ENCODE peak calls at places on chromosomes 16 and 17, in ten cellular contexts. K is activated CD8-positive, alpha-beta T cell treated with anti-CD3 and anti-CD28 coated beads for 36 hours; H is AG09319; C is foreskin fibroblast; O is upper lobe of right lung; T is PC-3; D is GM12878; J is dorsolateral prefrontal cortex; Y is mucosa of descending colon; M is progenitor cell of endocrine pancreas. W is an unnamed sample.

GRCh38 chr17:69236464-69236863 is 7.8 kb upstream of the ABCA10 start:
- DNase-seq in Y (no peak), O (no peak), K (no peak), D (no peak), J (no peak), T (no peak), M (no peak), C (no peak), H (no peak), W (no peak)

GRCh38 chr17:49879505-49879904 is 31.6 kb upstream of the TAC4 start:
- DNase-seq in O (no peak), D (no peak), T (no peak), J (no peak), M (no peak), H (no peak), K (no peak), C (no peak), Y (no peak), W (no peak)

GRCh38 chr16:68972720-68973119 is 129.4 kb downstream of the TANGO6 start:
- DNase-seq in K (no peak), T (peak), D (no peak), Y (peak), C (peak), H (no peak), M (no peak), O (no peak), J (no peak), W (no peak)

GRCh38 chr17:38893612-38894011 is 23.8 kb downstream of the LASP1 start:
- DNase-seq in K (peak), C (peak), J (peak), D (no peak), Y (peak), H (no peak), O (peak), T (no peak), M (no peak), W (no peak)

GRCh38 chr17:73770115-73770848 is 126.0 kb upstream of the SDK2 start:
- DNase-seq in C (peak), J (peak), K (no peak), D (no peak), H (peak), O (peak), T (peak), M (no peak), Y (peak), W (no peak)

GRCh38 chr16:74740795-74741304 is 33.8 kb downstream of the FA2H start:
- DNase-seq in M (no peak), C (peak), H (no peak), J (peak), D (no peak), Y (peak), K (peak), T (peak), O (no peak), W (no peak)

GRCh38 chr17:10125761-10126553 is 72.4 kb downstream of the GAS7 start:
- DNase-seq in Y (no peak), T (no peak), K (no peak), J (no peak), H (no peak), M (no peak), O (peak), C (peak), D (no peak), W (no peak)

GRCh38 chr16:842061-842476 is 41.5 kb upstream of the GNG13 start:
- DNase-seq in K (peak), C (peak), D (no peak), H (no peak), J (peak), T (no peak), M (no peak), Y (no peak), O (no peak), W (no peak)

GRCh38 chr17:31388770-31389672 is 2.5 kb upstream of the RAB11FIP4 start:
- DNase-seq in J (no peak), D (no peak), O (no peak), M (no peak), Y (peak), T (peak), K (peak), C (peak), H (no peak), W (peak)

GRCh38 chr17:27049104-27049784 is 244.7 kb upstream of the WSB1 start:
- DNase-seq in J (no peak), M (no peak), Y (no peak), T (peak), H (no peak), O (no peak), D (no peak), K (peak), C (peak), W (no peak)

GRCh38 chr16:88353691-88354090 is 29.1 kb upstream of the ZNF469 start:
- DNase-seq in M (no peak), H (no peak), T (no peak), C (no peak), K (no peak), Y (no peak), D (no peak), O (no peak), J (no peak), W (no peak)

GRCh38 chr16:83113317-83113716 is 486.5 kb downstream of the CDH13 start:
- DNase-seq in M (peak), C (peak), D (no peak), Y (peak), K (peak), H (no peak), O (no peak), T (no peak), J (peak), W (no peak)

GRCh38 chr16:57045694-57046381 is 46.5 kb upstream of the CPNE2 start:
- DNase-seq in M (peak), Y (peak), D (peak), K (peak), C (peak), H (peak), T (peak), J (peak), O (no peak), W (no peak)

GRCh38 chr17:31582151-31582907 is 190.9 kb downstream of the RAB11FIP4 start:
- DNase-seq in J (peak), T (no peak), C (peak), O (peak), H (peak), Y (peak), D (peak), M (no peak), K (peak), W (no peak)

GRCh38 chr17:4956493-4957061 is 5.7 kb downstream of the ENO3 start:
- DNase-seq in Y (peak), D (no peak), C (no peak), K (peak), T (no peak), H (no peak), O (peak), M (no peak), J (no peak), W (no peak)
- TF ChIP-seq CTCF in Y (no peak), D (peak), C (no peak), K (peak), T (peak), H (peak), O (peak), M (peak), J (no peak), W (no peak)

GRCh38 chr16:12652924-12653323 is 150.8 kb downstream of the CPPED1 start:
- DNase-seq in J (no peak), C (no peak), O (no peak), M (no peak), K (no peak), T (no peak), H (no peak), Y (no peak), D (no peak), W (no peak)
- TF ChIP-seq CTCF in J (no peak), C (no peak), O (no peak), M (no peak), K (no peak), T (no peak), H (no peak), Y (no peak), D (no peak), W (no peak)

DNA sequence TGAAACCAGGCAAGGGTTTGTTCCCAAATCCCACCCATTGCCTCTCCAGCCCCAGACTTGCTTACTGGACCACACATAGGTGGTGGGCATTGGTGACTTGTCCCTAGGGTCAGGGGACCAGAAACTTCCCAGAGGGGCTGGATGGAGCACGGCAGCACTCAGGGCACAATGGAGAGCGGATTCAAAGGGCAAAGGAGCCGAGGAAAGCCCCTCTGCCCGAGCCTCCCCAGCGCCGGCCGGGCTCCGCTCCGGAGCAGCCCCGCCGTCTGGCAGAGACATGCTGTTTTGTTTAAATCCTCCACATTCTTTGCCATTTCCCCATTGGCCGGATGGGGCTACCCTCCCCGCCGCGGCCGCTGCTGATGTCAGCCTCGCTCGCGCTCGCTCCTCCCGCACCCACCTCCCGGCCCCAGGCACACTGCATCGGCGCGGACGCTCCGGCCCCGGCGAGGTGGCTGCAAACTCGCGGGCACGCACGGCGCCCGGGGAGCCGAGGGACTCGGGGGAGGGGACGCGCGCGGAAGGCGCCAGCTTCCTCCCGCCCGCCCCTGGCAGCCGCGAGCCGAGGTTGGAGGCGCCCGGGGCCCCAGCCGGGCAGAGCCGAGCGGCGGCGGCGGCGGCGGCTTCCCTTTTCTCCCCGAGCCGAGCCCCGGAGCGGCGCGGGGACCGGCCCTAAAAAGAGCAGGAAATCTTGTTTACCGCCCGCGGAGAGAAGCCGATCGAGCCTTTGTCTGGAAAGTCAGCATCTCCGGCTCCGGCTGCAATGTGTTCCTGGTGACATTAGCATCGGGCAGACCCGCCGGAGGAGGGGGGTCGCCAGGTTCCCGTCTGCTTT is at the start of gene PITPNC1:
- DNase-seq in D (no peak), C (peak), T (peak), J (peak), O (peak), Y (peak), M (peak), H (peak), K (peak), W (peak)
- TF ChIP-seq CTCF in D (no peak), C (no peak), T (no peak), J (peak), O (no peak), Y (no peak), M (no peak), H (no peak), K (no peak), W (peak)

DNA sequence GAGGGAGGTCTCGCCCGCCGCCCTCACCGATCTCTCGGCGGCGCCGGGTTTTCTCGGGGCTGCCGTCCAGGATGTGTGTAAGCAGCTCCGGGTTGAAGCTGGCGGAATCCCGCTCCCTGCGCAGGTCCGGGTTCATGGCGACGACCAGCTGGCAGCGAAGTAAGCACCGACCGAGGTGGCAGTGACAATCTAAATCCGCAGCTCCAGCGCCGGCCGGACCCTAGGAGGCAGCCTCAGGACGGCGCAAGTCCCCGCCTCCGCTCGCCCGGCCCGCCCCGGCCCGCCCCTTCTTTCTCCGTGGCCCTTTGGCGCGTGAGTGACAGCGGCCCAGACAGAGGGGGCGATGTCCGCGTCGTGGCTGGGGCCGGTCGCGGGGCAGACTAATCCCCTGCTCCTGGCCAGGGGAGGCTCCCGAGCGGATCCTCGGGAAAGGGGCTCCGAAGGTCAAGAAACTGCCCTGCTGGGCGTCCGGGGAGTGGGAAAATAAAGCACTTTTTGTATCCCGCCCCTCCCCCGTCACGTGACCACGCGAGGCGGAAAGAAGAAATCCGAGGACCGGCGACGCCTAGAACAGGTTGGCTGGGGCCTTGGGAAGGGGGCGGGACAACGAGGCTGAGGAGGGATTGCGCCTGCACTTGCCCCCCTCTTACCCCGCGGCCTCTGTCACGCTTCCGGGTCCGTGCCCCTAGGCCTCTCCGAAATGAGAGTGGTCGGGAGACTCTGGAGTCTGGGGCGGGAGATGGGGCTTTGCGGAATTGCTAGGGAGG is at the start of the genes ACOX1 and TEN1:
- DNase-seq in J (peak), C (peak), Y (peak), O (peak), T (peak), K (peak), D (peak), H (peak), M (peak), W (peak)
- TF ChIP-seq CTCF in J (peak), C (peak), Y (no peak), O (peak), T (peak), K (peak), D (peak), H (peak), M (peak), W (peak)

GRCh38 chr17:55527520-55528118 is 16.4 kb upstream of the SMIM36 start:
- DNase-seq in C (peak), M (peak), Y (peak), J (peak), K (peak), O (no peak), H (peak), D (no peak), T (peak), W (no peak)
- TF ChIP-seq CTCF in C (peak), M (peak), Y (no peak), J (peak), K (no peak), O (peak), H (peak), D (peak), T (peak), W (peak)

GRCh38 chr16:5075637-5076036 is 4.0 kb downstream of the ALG1 start:
- DNase-seq in C (no peak), M (no peak), Y (no peak), D (no peak), T (no peak), J (no peak), O (no peak), K (no peak), H (no peak), W (no peak)
- TF ChIP-seq CTCF in C (no peak), M (no peak), Y (no peak), D (no peak), T (no peak), J (no peak), O (no peak), K (no peak), H (no peak), W (no peak)

DNA sequence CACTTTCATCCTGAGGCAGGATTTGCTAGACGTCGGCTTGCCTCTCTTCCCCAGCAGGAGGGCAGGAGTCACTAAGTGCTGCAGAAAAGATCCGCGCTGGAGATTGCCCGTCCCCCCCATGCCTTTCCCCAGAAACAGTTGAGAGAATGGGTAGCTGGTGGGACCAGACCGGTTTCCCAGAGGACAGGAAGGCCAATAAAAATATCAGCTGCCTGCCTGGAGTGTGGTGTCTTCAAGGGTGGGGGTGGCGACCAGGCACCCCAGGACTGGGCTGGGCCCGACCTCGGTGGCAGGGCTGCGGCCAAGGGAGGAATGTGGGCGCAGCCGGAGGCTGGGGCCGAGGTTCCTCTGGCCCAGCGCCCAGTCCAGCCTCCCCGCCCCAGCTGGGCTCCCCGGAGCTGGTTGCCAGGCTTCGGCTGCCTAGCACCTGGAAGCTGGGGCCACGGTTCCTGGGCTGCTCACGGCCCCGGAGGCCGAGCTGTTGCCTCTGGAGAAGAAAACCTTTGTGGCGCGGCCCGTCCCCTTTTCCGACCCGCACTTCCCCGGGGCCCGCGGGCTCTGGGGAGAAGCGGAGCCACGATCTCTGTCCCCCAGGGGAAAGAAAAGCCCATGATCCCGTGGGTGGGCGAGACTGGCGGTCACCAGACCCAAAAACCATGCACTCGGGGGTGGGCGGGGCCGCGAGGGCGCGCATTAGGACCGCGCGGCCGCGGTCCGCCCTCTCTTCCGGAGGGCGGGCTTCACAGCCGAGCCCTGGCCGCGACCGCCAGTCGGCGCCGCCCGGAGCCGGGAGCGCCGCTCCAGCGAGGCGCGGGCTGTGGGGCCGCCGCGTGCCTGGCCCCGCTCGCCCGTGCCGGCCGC is at the start of gene TRAF4:
- DNase-seq in J (no peak), O (peak), C (peak), D (no peak), M (peak), K (peak), T (peak), H (peak), Y (peak), W (peak)
- TF ChIP-seq CTCF in J (no peak), O (no peak), C (peak), D (no peak), M (no peak), K (no peak), T (no peak), H (no peak), Y (no peak), W (peak)

DNA sequence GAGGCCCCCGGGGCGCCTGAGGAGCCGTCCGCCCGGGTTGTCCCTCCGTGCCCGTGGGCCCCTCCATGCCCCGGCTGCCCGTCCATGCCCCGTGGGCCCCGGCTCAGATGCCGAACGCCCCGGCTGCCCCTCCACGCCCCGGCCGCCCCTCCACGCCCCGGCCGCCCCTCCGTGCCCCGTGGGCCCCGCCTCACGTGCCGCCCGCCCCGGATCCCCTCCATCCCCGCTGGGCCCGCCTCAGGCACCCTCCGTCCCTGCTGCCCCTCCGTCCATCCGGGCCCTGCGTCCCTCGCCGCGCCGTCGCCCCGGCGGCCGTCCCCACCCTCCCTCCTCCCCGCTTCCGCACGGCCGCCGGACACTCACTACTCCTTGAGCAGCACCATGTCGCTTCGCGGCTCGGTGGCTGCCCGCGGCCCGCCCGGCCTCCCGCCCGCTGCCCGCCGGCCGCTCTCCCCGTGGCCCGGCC is 381 bp downstream of the PITPNA start:
- DNase-seq in O (peak), D (no peak), M (peak), T (no peak), J (no peak), H (no peak), C (no peak), K (no peak), Y (no peak), W (no peak)
- TF ChIP-seq CTCF in O (no peak), D (no peak), M (no peak), T (no peak), J (no peak), H (no peak), C (no peak), K (peak), Y (no peak), W (no peak)

GRCh38 chr16:3112881-3113574 is 642 bp downstream of the ZNF205 start:
- DNase-seq in M (no peak), J (no peak), Y (no peak), D (no peak), K (no peak), H (no peak), O (no peak), C (peak), T (no peak), W (no peak)

GRCh38 chr16:3115011-3115410 is 2.6 kb downstream of the ZNF205 start:
- DNase-seq in M (no peak), O (no peak), T (no peak), K (no peak), Y (no peak), D (no peak), H (no peak), J (no peak), C (no peak), W (no peak)

GRCh38 chr16:3115561-3115960 is 3.2 kb downstream of the ZNF205 start:
- DNase-seq in T (no peak), M (no peak), H (no peak), C (no peak), J (no peak), K (no peak), O (no peak), Y (no peak), D (no peak), W (no peak)

GRCh38 chr16:3112058-3112880 is at the start of gene ZNF205:
- DNase-seq in C (peak), O (peak), H (no peak), D (no peak), T (peak), K (no peak), M (peak), Y (peak), J (peak), W (peak)

GRCh38 chr16:3113765-3114479 is 1.5 kb downstream of the ZNF205 start:
- DNase-seq in O (no peak), D (no peak), M (no peak), K (no peak), T (peak), Y (no peak), J (no peak), C (peak), H (no peak), W (no peak)
- TF ChIP-seq CTCF in O (no peak), D (no peak), M (no peak), K (no peak), T (peak), Y (no peak), J (no peak), C (no peak), H (no peak), W (no peak)

W was measured in type B pancreatic cell.